ENCODE peak calls at places on chromosomes 4 and X, in six cellular contexts. N, W, J, D, S and B are unnamed samples.

GRCh38 chr4:139692300-139693012 is 26.8 kb downstream of the MGST2 start:
- DNase-seq in N (no peak), D (no peak), W (no peak), J (no peak), S (no peak), B (no peak)

GRCh38 chr4:20391224-20391623 is 139.5 kb downstream of the SLIT2 start:
- DNase-seq in W (no peak), J (no peak), S (no peak), D (no peak), N (peak), B (peak)

GRCh38 chrX:153778684-153779101 is 2.1 kb upstream of the SRPK3 start:
- DNase-seq in J (no peak), S (no peak), W (no peak), N (no peak), D (no peak), B (no peak)

GRCh38 chr4:175514174-175514573 is 297.9 kb downstream of the GPM6A start:
- DNase-seq in J (no peak), D (no peak), N (no peak), W (no peak), S (no peak), B (no peak)

GRCh38 chrX:40171513-40172168 is 73.9 kb upstream of the BCOR start:
- DNase-seq in N (peak), W (no peak), J (no peak), D (peak), S (no peak), B (peak)

GRCh38 chrX:109537324-109537665 is 651 bp downstream of the NXT2 start:
- DNase-seq in S (peak), D (peak), N (peak), J (no peak), W (no peak), B (peak)

GRCh38 chr4:165208741-165209388 is 1.5 kb downstream of the KLHL2 start:
- DNase-seq in J (no peak), S (no peak), W (peak), D (no peak), N (no peak), B (no peak)

GRCh38 chr4:20512980-20513379 is 187.3 kb upstream of the PACRGL start:
- DNase-seq in J (no peak), D (no peak), W (no peak), S (no peak), N (no peak), B (no peak)

GRCh38 chr4:158172558-158173258 is at the start of gene GASK1B:
- DNase-seq in J (peak), D (peak), S (no peak), W (no peak), N (peak), B (peak)

GRCh38 chrX:74230094-74230493 is 73.9 kb upstream of the ZCCHC13 start:
- DNase-seq in S (no peak), J (no peak), N (no peak), W (no peak), D (no peak), B (no peak)

GRCh38 chr4:184961693-184962092 is 56.6 kb upstream of the HELT start:
- DNase-seq in W (no peak), J (no peak), N (no peak), D (peak), S (no peak), B (no peak)

GRCh38 chr4:76897522-76898384 is at the start of gene SOWAHB:
- DNase-seq in S (no peak), W (no peak), J (peak), D (peak), N (no peak), B (no peak)

GRCh38 chr4:90184560-90184959 is 57.4 kb downstream of the CCSER1 start:
- DNase-seq in S (no peak), J (no peak), N (no peak), D (no peak), W (no peak), B (no peak)

GRCh38 chrX:71941771-71942170 is 31.1 kb downstream of the NHSL2 start:
- DNase-seq in S (no peak), D (no peak), J (no peak), W (no peak), N (peak), B (peak)

GRCh38 chrX:123859409-123859827 is 435 bp upstream of the XIAP start:
- DNase-seq in J (no peak), W (no peak), D (peak), N (no peak), S (no peak), B (no peak)

GRCh38 chrX:10243056-10243455 is 86.3 kb downstream of the CLCN4 start:
- DNase-seq in W (no peak), N (no peak), J (no peak), S (no peak), D (no peak), B (no peak)

GRCh38 chrX:28719620-28720019 is 132.4 kb downstream of the IL1RAPL1 start:
- DNase-seq in W (no peak), J (no peak), N (no peak), S (no peak), D (no peak), B (no peak)

GRCh38 chr4:67871867-67872266 is 11.9 kb downstream of the TMPRSS11D start:
- DNase-seq in W (no peak), S (no peak), D (no peak), J (peak), N (peak), B (peak)

GRCh38 chr4:31461425-31461824 is 741.3 kb downstream of the PCDH7 start:
- DNase-seq in S (no peak), D (no peak), W (no peak), N (peak), J (no peak), B (no peak)

GRCh38 chr4:5389756-5390155 is 318.6 kb downstream of the EVC2 start:
- DNase-seq in S (no peak), D (no peak), W (no peak), J (no peak), N (no peak), B (no peak)

GRCh38 chr4:89837385-89837995 is 529 bp upstream of the SNCA start:
- DNase-seq in N (no peak), S (no peak), J (peak), W (no peak), D (peak), B (no peak)

GRCh38 chr4:14827111-14827510 is 175.2 kb upstream of the CPEB2 start:
- DNase-seq in D (no peak), N (no peak), J (no peak), S (no peak), W (no peak), B (no peak)

GRCh38 chrX:73561791-73562190 is 1.2 kb upstream of the CHIC1 start:
- DNase-seq in S (no peak), W (no peak), J (no peak), D (no peak), N (peak), B (peak)

GRCh38 chrX:103215037-103215767 is at the start of gene BEX4:
- DNase-seq in N (peak), J (peak), S (peak), D (peak), W (peak), B (peak)

GRCh38 chr4:165606465-165607205 is 227.8 kb downstream of the CPE start:
- DNase-seq in S (no peak), J (no peak), D (no peak), N (no peak), W (no peak), B (no peak)

GRCh38 chrX:129772796-129773431 is 6.8 kb upstream of the SASH3 start:
- DNase-seq in S (no peak), J (no peak), W (no peak), N (no peak), D (peak), B (no peak)

GRCh38 chr4:7183161-7183560 is 9.2 kb upstream of the SORCS2 start:
- DNase-seq in S (no peak), W (no peak), N (no peak), J (no peak), D (no peak), B (no peak)

GRCh38 chrX:91039777-91040176 is 394.9 kb upstream of the PABPC5 start:
- DNase-seq in S (no peak), J (no peak), N (no peak), D (no peak), W (no peak), B (no peak)

GRCh38 chr4:98625399-98625798 is 33.0 kb downstream of the TSPAN5 start:
- DNase-seq in S (no peak), D (no peak), W (no peak), N (no peak), J (no peak), B (no peak)

GRCh38 chrX:14694631-14695030 is 165.3 kb downstream of the GLRA2 start:
- DNase-seq in J (no peak), S (no peak), N (peak), W (no peak), D (no peak), B (peak)

GRCh38 chrX:17987783-17988182 is 126.7 kb upstream of the RAI2 start:
- DNase-seq in D (no peak), W (no peak), S (no peak), N (no peak), J (no peak), B (no peak)

GRCh38 chr4:82217986-82218715 is 155.6 kb downstream of the HNRNPD start:
- DNase-seq in J (no peak), D (no peak), S (no peak), W (no peak), N (no peak), B (no peak)

GRCh38 chrX:111869639-111870034 is 6.3 kb upstream of the TRPC5OS start:
- DNase-seq in J (peak), W (no peak), D (peak), N (peak), S (no peak), B (peak)

GRCh38 chr4:140719693-140720092 is 36.5 kb downstream of the TBC1D9 start:
- DNase-seq in S (no peak), W (no peak), N (no peak), D (no peak), J (no peak), B (no peak)

GRCh38 chr4:68129793-68130192 is at the start of gene TMPRSS11F:
- DNase-seq in D (no peak), J (no peak), W (no peak), N (no peak), S (no peak), B (no peak)

GRCh38 chr4:65861993-65862392 is 191.7 kb upstream of the EPHA5 start:
- DNase-seq in W (no peak), S (no peak), N (no peak), J (no peak), D (no peak), B (no peak)

GRCh38 chr4:65868096-65868824 is 198.0 kb upstream of the EPHA5 start:
- DNase-seq in J (no peak), D (no peak), N (no peak), S (no peak), W (no peak), B (no peak)

GRCh38 chr4:65865489-65865888 is 195.2 kb upstream of the EPHA5 start:
- DNase-seq in D (no peak), S (no peak), W (no peak), J (no peak), N (peak), B (no peak)
- TF ChIP-seq CTCF in D (no peak), S (no peak), W (no peak), J (no peak), N (peak), B (peak)

GRCh38 chr4:109332926-109333464 is 30.5 kb upstream of the COL25A1 start:
- DNase-seq in D (no peak), N (peak), S (no peak), W (no peak), J (no peak), B (no peak)
- TF ChIP-seq CTCF in D (no peak), N (peak), S (no peak), W (no peak), J (no peak), B (peak)

GRCh38 chrX:30935985-30936384 is 46.9 kb upstream of the TAB3 start:
- DNase-seq in W (no peak), N (peak), S (no peak), J (peak), D (peak), B (peak)
- TF ChIP-seq CTCF in W (no peak), N (peak), S (no peak), J (no peak), D (no peak), B (peak)

DNA sequence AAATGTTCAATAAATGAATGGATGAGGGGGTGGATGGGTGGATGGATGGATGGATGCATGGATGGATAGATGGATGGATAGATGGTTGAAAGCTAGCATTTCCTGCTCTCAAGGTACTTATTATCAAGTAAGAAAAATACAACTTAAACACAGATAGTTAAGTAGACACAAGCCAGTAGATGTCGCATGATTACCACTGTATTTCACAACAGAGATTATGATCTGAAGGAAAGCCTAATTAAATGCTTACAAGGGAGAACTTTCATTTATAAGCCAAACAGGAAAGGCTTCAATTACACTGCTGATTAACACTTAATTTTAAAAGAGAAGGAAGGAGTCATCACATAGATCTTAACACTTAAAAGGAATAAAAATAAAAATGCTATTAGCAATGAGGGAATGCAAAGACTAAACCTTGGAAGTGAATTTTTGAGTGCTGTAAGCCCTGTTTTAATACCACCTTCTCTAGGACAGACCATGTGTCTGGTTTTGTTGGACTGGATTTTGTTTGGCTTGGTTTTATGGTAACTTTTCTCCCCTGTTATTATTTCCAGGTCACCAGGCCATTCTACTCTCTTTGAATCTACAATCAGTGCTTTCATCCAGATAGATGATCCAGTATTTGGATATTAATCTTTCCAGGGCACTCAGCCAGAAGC is 75.4 kb upstream of the SLC39A8 start:
- DNase-seq in D (no peak), N (peak), S (no peak), J (no peak), W (no peak), B (peak)
- TF ChIP-seq CTCF in D (no peak), N (peak), S (no peak), J (peak), W (no peak), B (peak)